ENCODE peak calls at places on chromosomes 3 and 15, in six cellular contexts. One of them, this sample, is unnamed.

GRCh38 chr3:50124363-50125226 is 30.5 kb upstream of the SEMA3F start:
- DNase-seq in ovary: no peak
- DNase-seq in lower leg skin: no peak
- DNase-seq in DND-41: no peak
- DNase-seq in sigmoid colon: peak
- DNase-seq in OCI-LY7: no peak
- DNase-seq in this sample: peak

GRCh38 chr15:93201940-93202339 is 112.9 kb upstream of the RGMA start:
- DNase-seq in DND-41: no peak
- DNase-seq in ovary: no peak
- DNase-seq in sigmoid colon: no peak
- DNase-seq in lower leg skin: no peak
- DNase-seq in OCI-LY7: no peak
- DNase-seq in this sample: no peak

GRCh38 chr15:36814708-36815107 is 235.3 kb downstream of the CDIN1 start:
- DNase-seq in DND-41: no peak
- DNase-seq in sigmoid colon: no peak
- DNase-seq in OCI-LY7: no peak
- DNase-seq in lower leg skin: no peak
- DNase-seq in ovary: no peak
- DNase-seq in this sample: no peak

GRCh38 chr15:71691700-71692417 is 118.5 kb upstream of the NR2E3 start:
- DNase-seq in lower leg skin: no peak
- DNase-seq in OCI-LY7: no peak
- DNase-seq in sigmoid colon: no peak
- DNase-seq in DND-41: no peak
- DNase-seq in ovary: no peak
- DNase-seq in this sample: no peak

GRCh38 chr3:196661400-196661799 is 21.9 kb downstream of the NRROS start:
- DNase-seq in lower leg skin: no peak
- DNase-seq in sigmoid colon: no peak
- DNase-seq in OCI-LY7: no peak
- DNase-seq in DND-41: no peak
- DNase-seq in ovary: no peak
- DNase-seq in this sample: no peak

GRCh38 chr15:56456229-56456628 is 8.7 kb downstream of the MNS1 start:
- DNase-seq in lower leg skin: no peak
- DNase-seq in DND-41: no peak
- DNase-seq in OCI-LY7: no peak
- DNase-seq in ovary: no peak
- DNase-seq in sigmoid colon: no peak
- DNase-seq in this sample: no peak

GRCh38 chr15:59556405-59556804 is 55.2 kb upstream of the GCNT3 start:
- DNase-seq in OCI-LY7: no peak
- DNase-seq in ovary: no peak
- DNase-seq in DND-41: no peak
- DNase-seq in sigmoid colon: no peak
- DNase-seq in lower leg skin: no peak
- DNase-seq in this sample: no peak

GRCh38 chr3:100257601-100258000 is 3.2 kb upstream of the TBC1D23 start:
- DNase-seq in ovary: no peak
- DNase-seq in sigmoid colon: no peak
- DNase-seq in DND-41: peak
- DNase-seq in lower leg skin: no peak
- DNase-seq in OCI-LY7: no peak
- DNase-seq in this sample: no peak

GRCh38 chr15:37015025-37015424 is 85.3 kb downstream of the MEIS2 start:
- DNase-seq in DND-41: no peak
- DNase-seq in ovary: no peak
- DNase-seq in sigmoid colon: no peak
- DNase-seq in lower leg skin: no peak
- DNase-seq in OCI-LY7: peak
- DNase-seq in this sample: no peak

GRCh38 chr3:100136921-100137320 is 22.6 kb upstream of the FILIP1L start:
- DNase-seq in lower leg skin: no peak
- DNase-seq in ovary: no peak
- DNase-seq in sigmoid colon: no peak
- DNase-seq in OCI-LY7: no peak
- DNase-seq in DND-41: no peak
- DNase-seq in this sample: no peak

GRCh38 chr15:71282086-71282485 is 166.8 kb downstream of the THSD4 start:
- DNase-seq in OCI-LY7: no peak
- DNase-seq in DND-41: no peak
- DNase-seq in lower leg skin: no peak
- DNase-seq in ovary: no peak
- DNase-seq in sigmoid colon: no peak
- DNase-seq in this sample: no peak

GRCh38 chr3:183188895-183189462 is 26.4 kb upstream of the LAMP3 start:
- DNase-seq in lower leg skin: no peak
- DNase-seq in ovary: peak
- DNase-seq in OCI-LY7: peak
- DNase-seq in DND-41: peak
- DNase-seq in sigmoid colon: no peak
- DNase-seq in this sample: no peak

DNA sequence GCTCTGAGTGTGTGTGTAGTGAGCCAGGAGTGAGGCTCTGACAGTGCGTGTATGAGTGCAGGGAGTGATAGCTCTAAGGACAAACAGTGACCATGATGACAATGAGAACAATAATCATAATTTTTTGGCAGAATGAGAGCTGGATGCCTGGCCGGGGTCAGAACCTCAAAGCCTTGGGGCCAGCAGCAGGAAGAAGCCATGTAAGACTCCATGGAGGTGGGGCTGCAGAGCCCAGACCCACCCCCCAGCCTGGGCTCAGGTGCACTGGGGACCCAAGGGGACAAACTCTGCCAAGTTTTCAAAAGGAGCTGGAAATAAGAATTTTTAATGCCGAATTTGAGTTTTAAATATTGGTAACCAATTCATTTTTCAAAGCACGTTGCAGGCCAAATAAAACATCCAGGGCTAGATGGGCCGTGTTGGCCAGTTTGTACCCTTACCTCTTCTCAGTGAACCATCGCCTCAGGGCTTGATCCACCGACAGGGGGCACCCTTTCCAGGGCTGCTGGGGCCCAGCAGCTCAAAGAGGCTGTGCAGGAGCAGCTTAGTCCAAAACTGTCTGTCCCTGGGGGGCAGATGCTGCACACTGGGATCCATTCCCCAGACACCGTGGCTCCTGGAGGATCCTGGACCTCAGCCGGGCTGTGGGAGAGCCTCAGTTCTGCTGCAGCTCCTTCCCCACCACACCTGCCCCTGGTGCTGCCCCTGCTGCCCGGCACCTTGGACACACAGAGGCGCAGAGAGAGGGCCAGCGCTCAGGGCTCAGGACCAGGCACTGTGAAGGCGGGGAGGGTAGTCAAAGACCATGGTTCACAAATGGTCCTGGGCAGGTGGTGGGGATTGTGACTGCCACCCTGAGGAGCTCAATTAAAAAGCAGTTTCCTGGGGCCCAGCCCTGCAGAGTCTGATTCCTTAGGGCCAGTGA is 86.1 kb upstream of the PRR20G start:
- DNase-seq in sigmoid colon: no peak
- DNase-seq in ovary: no peak
- DNase-seq in OCI-LY7: peak
- DNase-seq in lower leg skin: no peak
- DNase-seq in DND-41: peak
- DNase-seq in this sample: peak
- TF ChIP-seq CTCF in sigmoid colon: no peak
- TF ChIP-seq CTCF in ovary: no peak
- TF ChIP-seq CTCF in OCI-LY7: peak
- TF ChIP-seq CTCF in lower leg skin: no peak
- TF ChIP-seq CTCF in DND-41: peak
- TF ChIP-seq CTCF in this sample: peak

DNA sequence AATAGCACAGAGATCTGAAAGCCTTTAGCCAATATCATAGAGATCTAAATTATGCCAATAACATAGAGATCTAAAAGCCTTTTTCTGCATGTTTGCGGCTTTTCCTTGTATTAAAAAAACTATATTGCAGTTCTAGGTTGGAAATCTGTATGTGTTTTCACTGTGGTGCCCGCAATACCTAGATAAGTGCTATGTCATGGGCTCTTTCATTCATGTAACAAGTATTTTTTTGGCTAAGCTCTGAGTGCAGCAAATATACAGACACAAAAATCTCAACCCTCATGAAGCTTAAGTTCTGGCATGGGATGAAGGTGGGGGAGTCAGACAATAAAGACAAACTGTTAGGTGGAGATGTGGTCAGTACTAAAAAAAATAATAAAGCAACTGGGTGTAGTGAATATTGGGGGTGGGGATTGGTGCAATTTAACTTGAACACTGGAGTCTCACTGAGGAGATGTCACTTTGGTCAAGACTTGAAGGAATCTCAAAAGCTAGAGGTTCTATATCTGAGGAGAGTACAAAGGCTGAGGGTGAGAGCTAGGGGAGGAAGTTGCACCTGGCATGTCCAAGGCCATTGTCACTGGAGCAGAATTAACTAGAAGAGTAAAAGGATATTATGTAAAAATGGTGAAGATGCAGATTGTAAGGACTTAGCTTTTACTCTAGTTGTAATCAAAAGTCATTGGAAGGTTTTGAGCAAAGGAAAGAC is 978 bp downstream of the BUB1B start:
- DNase-seq in ovary: no peak
- DNase-seq in DND-41: peak
- DNase-seq in lower leg skin: no peak
- DNase-seq in sigmoid colon: no peak
- DNase-seq in OCI-LY7: peak
- DNase-seq in this sample: no peak
- H3K4me3 ChIP-seq in ovary: no peak
- H3K4me3 ChIP-seq in DND-41: peak
- H3K4me3 ChIP-seq in lower leg skin: no peak
- H3K4me3 ChIP-seq in sigmoid colon: no peak
- H3K4me3 ChIP-seq in OCI-LY7: peak
- H3K4me3 ChIP-seq in this sample: peak

DNA sequence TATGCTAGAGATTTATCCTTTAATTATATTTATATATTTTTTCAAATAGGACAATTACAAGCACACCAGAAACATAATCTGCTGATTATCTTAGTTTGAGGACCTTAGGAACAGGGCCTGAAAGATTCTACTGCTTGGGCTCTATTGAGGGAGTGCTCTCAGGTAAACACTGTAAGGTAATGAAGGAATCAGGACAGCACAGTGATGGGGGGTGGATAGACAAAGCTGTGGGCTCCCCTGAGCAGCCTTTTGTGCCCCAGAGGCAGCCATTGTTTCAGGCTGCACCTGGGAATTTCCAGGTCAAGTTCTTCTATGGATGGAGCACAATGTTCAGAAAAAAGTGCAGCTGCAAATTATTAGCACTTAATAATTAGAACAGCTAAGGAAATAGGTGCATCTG is 848.0 kb upstream of the CADM2 start:
- DNase-seq in ovary: no peak
- DNase-seq in sigmoid colon: no peak
- DNase-seq in DND-41: no peak
- DNase-seq in lower leg skin: no peak
- DNase-seq in OCI-LY7: no peak
- DNase-seq in this sample: no peak
- TF ChIP-seq CTCF in ovary: no peak
- TF ChIP-seq CTCF in sigmoid colon: no peak
- TF ChIP-seq CTCF in DND-41: no peak
- TF ChIP-seq CTCF in lower leg skin: no peak
- TF ChIP-seq CTCF in OCI-LY7: no peak
- TF ChIP-seq CTCF in this sample: no peak

GRCh38 chr15:42575188-42576039 is at the start of gene STARD9:
- DNase-seq in lower leg skin: peak
- DNase-seq in DND-41: peak
- DNase-seq in OCI-LY7: peak
- DNase-seq in sigmoid colon: peak
- DNase-seq in ovary: peak
- DNase-seq in this sample: peak

GRCh38 chr15:42576776-42577175 is 1.4 kb downstream of the STARD9 start:
- DNase-seq in DND-41: no peak
- DNase-seq in sigmoid colon: no peak
- DNase-seq in ovary: no peak
- DNase-seq in lower leg skin: no peak
- DNase-seq in OCI-LY7: peak
- DNase-seq in this sample: no peak

GRCh38 chr15:42576040-42576594 is 711 bp downstream of the STARD9 start:
- DNase-seq in DND-41: no peak
- DNase-seq in ovary: no peak
- DNase-seq in OCI-LY7: no peak
- DNase-seq in sigmoid colon: no peak
- DNase-seq in lower leg skin: no peak
- DNase-seq in this sample: no peak

GRCh38 chr15:42578984-42579537 is 3.7 kb downstream of the STARD9 start:
- DNase-seq in OCI-LY7: no peak
- DNase-seq in ovary: no peak
- DNase-seq in lower leg skin: no peak
- DNase-seq in DND-41: no peak
- DNase-seq in sigmoid colon: no peak
- DNase-seq in this sample: no peak

DNA sequence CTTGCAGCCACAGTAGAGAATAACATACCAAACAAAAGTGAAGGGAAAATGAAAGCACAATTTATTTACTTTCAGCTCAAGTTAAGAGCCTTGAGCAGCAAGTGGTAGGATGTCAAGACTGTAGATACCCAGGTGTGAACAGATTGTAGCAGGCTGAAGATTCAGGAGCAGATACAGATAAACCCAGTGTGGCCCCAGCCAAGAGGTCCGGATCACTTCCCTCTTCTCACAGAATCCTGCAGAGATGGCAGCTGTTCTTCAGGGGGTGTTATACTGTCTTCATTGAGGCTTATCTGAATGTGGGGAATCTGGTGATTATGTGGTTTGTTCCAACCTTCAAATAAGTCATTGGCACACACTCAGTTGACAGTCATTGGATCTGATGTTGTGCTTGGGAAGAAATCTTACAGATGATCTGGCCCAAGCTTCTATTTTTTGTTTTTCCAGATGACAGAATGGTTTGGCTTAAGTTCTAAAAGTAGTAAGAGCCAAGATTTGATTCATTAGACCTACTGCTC is 2.2 kb downstream of the STARD9 start:
- DNase-seq in ovary: no peak
- DNase-seq in sigmoid colon: no peak
- DNase-seq in OCI-LY7: peak
- DNase-seq in DND-41: no peak
- DNase-seq in lower leg skin: peak
- DNase-seq in this sample: no peak
- H3K4me3 ChIP-seq in ovary: no peak
- H3K4me3 ChIP-seq in sigmoid colon: no peak
- H3K4me3 ChIP-seq in OCI-LY7: no peak
- H3K4me3 ChIP-seq in DND-41: no peak
- H3K4me3 ChIP-seq in lower leg skin: no peak
- H3K4me3 ChIP-seq in this sample: no peak

This sample was measured in upper lobe of right lung.